ENCODE peak calls at places on chromosomes 16 and 17, in five cellular contexts. J, Q, G, H and A are unnamed samples.
A peak's percentile ranks its signal among the peaks of the same experiment; 100 is the strongest.

GRCh38 chr17:1865252-1866037 is 35.6 kb downstream of the RPA1 start:
- DNase-seq in J (peak; percentile 72), G (no peak), H (peak; percentile 56), Q (peak; percentile 46), A (peak; percentile 54)

GRCh38 chr17:39979865-39980401 is 674 bp upstream of the PSMD3 start:
- DNase-seq in H (no peak), Q (peak; percentile 27), J (peak; percentile 56), G (no peak), A (peak; percentile 35)

GRCh38 chr16:2415085-2415484 is 14.2 kb upstream of the CCNF start:
- DNase-seq in J (no peak), Q (no peak), H (no peak), G (no peak), A (no peak)

GRCh38 chr17:82545071-82545462 is 25.5 kb downstream of the FOXK2 start:
- DNase-seq in Q (no peak), H (no peak), J (no peak), G (no peak), A (no peak)

GRCh38 chr17:42809250-42809649 is 10.6 kb downstream of the CNTD1 start:
- DNase-seq in Q (no peak), G (no peak), J (peak; percentile 49), H (no peak), A (no peak)

GRCh38 chr17:56694825-56695224 is 101.3 kb downstream of the NOG start:
- DNase-seq in J (no peak), Q (no peak), G (no peak), H (no peak), A (no peak)

GRCh38 chr17:83199500-83200201 is 120.2 kb downstream of the METRNL start:
- DNase-seq in G (no peak), J (no peak), Q (peak; percentile 88), H (no peak), A (peak; percentile 53)

GRCh38 chr16:66020642-66021041 is 345.8 kb upstream of the CDH5 start:
- DNase-seq in J (peak; percentile 4), G (no peak), Q (no peak), H (peak; percentile 5), A (no peak)

GRCh38 chr16:88537864-88538263 is 32.3 kb upstream of the ZC3H18 start:
- DNase-seq in H (no peak), J (no peak), G (no peak), Q (no peak), A (no peak)

GRCh38 chr17:80720624-80721577 is 176.3 kb downstream of the RPTOR start:
- DNase-seq in Q (peak; percentile 60), G (peak; percentile 18), H (no peak), J (peak; percentile 74), A (no peak)

GRCh38 chr17:77365584-77366186 is 224.9 kb downstream of the SEC14L1 start:
- DNase-seq in H (no peak), J (peak; percentile 80), G (no peak), Q (no peak), A (no peak)

GRCh38 chr17:73875346-73875745 is 231.1 kb upstream of the SDK2 start:
- DNase-seq in J (no peak), G (no peak), Q (no peak), H (no peak), A (no peak)